ENCODE peak calls at places on chromosomes 12 and 14, in nine cellular contexts. P, F, G, J, U, X, L, R and T are unnamed samples. For H3K4me1, the result is how much of the 10 kb centered on the place peaks cover.

GRCh38 chr14:68195126-68195525 is 375.5 kb downstream of the RAD51B start:
- DNase-seq in P (no peak), F (no peak), G (no peak), J (no peak), U (no peak), X (no peak), L (no peak), R (peak), T (no peak)

GRCh38 chr14:104419865-104420458 is 159.6 kb upstream of the C14orf180 start:
- DNase-seq in P (no peak), F (no peak), G (no peak), J (no peak), U (no peak), X (no peak), L (no peak), R (no peak), T (peak)

GRCh38 chr14:100446572-100446971 is 123.4 kb downstream of the SLC25A47 start:
- DNase-seq in P (no peak), F (no peak), G (no peak), J (no peak), U (no peak), X (peak), L (no peak), R (no peak), T (peak)

GRCh38 chr14:31425905-31426304 is 5.6 kb upstream of the HEATR5A start:
- DNase-seq in P (no peak), F (no peak), G (no peak), J (no peak), U (no peak), X (no peak), L (no peak), R (no peak), T (no peak)

GRCh38 chr14:41925409-41925808 is 318.7 kb downstream of the LRFN5 start:
- DNase-seq in P (no peak), F (peak), G (no peak), J (no peak), U (no peak), X (no peak), L (no peak), R (peak), T (peak)

GRCh38 chr12:108840605-108841328 is 16.6 kb downstream of the SSH1 start:
- DNase-seq in P (no peak), F (no peak), G (no peak), J (no peak), U (no peak), X (no peak), L (no peak), R (no peak), T (no peak)

GRCh38 chr14:34235635-34236300 is 226.3 kb downstream of the SPTSSA start:
- DNase-seq in P (no peak), F (no peak), G (no peak), J (no peak), U (no peak), X (no peak), L (no peak), R (no peak), T (no peak)

GRCh38 chr12:92259852-92260251 is 114.2 kb upstream of the BTG1 start:
- DNase-seq in P (no peak), F (no peak), G (no peak), J (no peak), U (no peak), X (no peak), L (no peak), R (no peak), T (no peak)

GRCh38 chr12:67877697-67878096 is 111.5 kb upstream of the IFNG-AS1 start:
- DNase-seq in P (no peak), F (no peak), G (no peak), J (no peak), U (no peak), X (no peak), L (no peak), R (no peak), T (no peak)

GRCh38 chr12:124411953-124412645 is 117.2 kb downstream of the RFLNA start:
- DNase-seq in P (no peak), F (no peak), G (no peak), J (no peak), U (no peak), X (no peak), L (no peak), R (no peak), T (no peak)

GRCh38 chr12:59405992-59406391 is 189.8 kb upstream of the SLC16A7 start:
- DNase-seq in P (no peak), F (no peak), G (no peak), J (no peak), U (no peak), X (no peak), L (no peak), R (no peak), T (no peak)

GRCh38 chr12:116146386-116146785 is 131.1 kb downstream of the MED13L start:
- DNase-seq in P (no peak), F (no peak), G (no peak), J (no peak), U (no peak), X (no peak), L (no peak), R (no peak), T (peak)

GRCh38 chr14:87063181-87063580 is 929.8 kb downstream of the GALC start:
- DNase-seq in P (no peak), F (no peak), G (no peak), J (no peak), U (no peak), X (no peak), L (no peak), R (no peak), T (no peak)

GRCh38 chr12:6294533-6295186 is 15.8 kb upstream of the PLEKHG6 start:
- DNase-seq in P (no peak), F (no peak), G (no peak), J (no peak), U (no peak), X (no peak), L (no peak), R (peak), T (peak)

GRCh38 chr14:60775296-60775695 is 40.7 kb downstream of the MNAT1 start:
- DNase-seq in P (no peak), F (peak), G (no peak), J (no peak), U (no peak), X (no peak), L (no peak), R (no peak), T (no peak)

GRCh38 chr14:90383731-90384542 is 12.9 kb upstream of the CALM1 start:
- DNase-seq in P (peak), F (peak), G (peak), J (peak), U (peak), X (peak), L (peak), R (peak), T (peak)

GRCh38 chr14:54355698-54356097 is 41.1 kb upstream of the CDKN3 start:
- DNase-seq in P (no peak), F (no peak), G (no peak), J (no peak), U (no peak), X (no peak), L (no peak), R (no peak), T (no peak)

GRCh38 chr12:5898874-5899273 is 46.2 kb downstream of the ANO2 start:
- DNase-seq in P (no peak), F (no peak), G (no peak), J (no peak), U (no peak), X (peak), L (no peak), R (no peak), T (peak)

GRCh38 chr12:43976027-43976426 is 140.1 kb downstream of the TMEM117 start:
- DNase-seq in P (no peak), F (no peak), G (no peak), J (no peak), U (no peak), X (no peak), L (no peak), R (no peak), T (no peak)

GRCh38 chr14:92382677-92383076 is 59.7 kb downstream of the SLC24A4 start:
- DNase-seq in P (peak), F (no peak), G (no peak), J (no peak), U (no peak), X (no peak), L (no peak), R (no peak), T (peak)

GRCh38 chr14:98622208-98623051 is 649.6 kb downstream of the BCL11B start:
- DNase-seq in P (no peak), F (no peak), G (no peak), J (no peak), U (no peak), X (no peak), L (no peak), R (no peak), T (no peak)

GRCh38 chr14:22561661-22562579 is 27.1 kb downstream of the DAD1 start:
- DNase-seq in P (no peak), F (no peak), G (no peak), J (no peak), U (no peak), X (no peak), L (peak), R (peak), T (no peak)

GRCh38 chr14:92135269-92135668 is 13.5 kb downstream of the CPSF2 start:
- DNase-seq in P (no peak), F (peak), G (no peak), J (peak), U (no peak), X (no peak), L (no peak), R (peak), T (no peak)

GRCh38 chr12:50276068-50276467 is 7.3 kb downstream of the LIMA1 start:
- DNase-seq in P (peak), F (no peak), G (no peak), J (no peak), U (no peak), X (no peak), L (no peak), R (no peak), T (no peak)

GRCh38 chr12:50276912-50277671 is 6.2 kb downstream of the LIMA1 start:
- DNase-seq in P (no peak), F (no peak), G (no peak), J (peak), U (no peak), X (no peak), L (no peak), R (no peak), T (no peak)

GRCh38 chr12:50275545-50275944 is 7.8 kb downstream of the LIMA1 start:
- DNase-seq in P (peak), F (no peak), G (no peak), J (no peak), U (no peak), X (no peak), L (no peak), R (no peak), T (no peak)

GRCh38 chr12:50268482-50268881 is 14.8 kb downstream of the LIMA1 start:
- DNase-seq in P (no peak), F (no peak), G (no peak), J (no peak), U (no peak), X (no peak), L (no peak), R (no peak), T (no peak)

DNA sequence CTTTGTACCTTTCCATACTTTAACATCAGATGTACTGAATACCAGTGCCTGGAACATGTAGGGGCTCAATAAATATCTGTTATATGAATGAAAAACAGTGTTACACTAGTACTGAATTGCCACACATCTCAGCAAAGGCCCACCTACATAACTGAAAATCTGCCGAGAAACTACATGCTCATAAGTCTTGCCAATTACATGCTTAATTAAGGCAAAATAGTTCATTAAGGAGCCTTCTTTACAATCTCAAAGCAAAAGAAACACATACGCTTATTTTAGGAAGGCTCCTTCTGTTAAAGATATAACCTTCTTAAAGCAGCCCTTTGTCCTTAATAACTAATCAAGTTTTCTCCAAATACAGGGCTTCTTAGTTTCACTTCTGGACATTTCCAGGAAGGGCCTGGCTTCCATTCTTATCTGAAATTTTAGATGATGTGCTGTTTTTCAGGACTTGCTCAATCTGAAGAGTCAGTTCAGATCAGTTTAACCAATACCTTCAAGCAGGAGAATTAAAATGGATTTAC is 11.5 kb downstream of the LIMA1 start:
- DNase-seq in P (peak), F (peak), G (no peak), J (no peak), U (no peak), X (no peak), L (no peak), R (peak), T (no peak)
- H3K27ac ChIP-seq in P (peak), F (peak), G (peak), J (peak), U (peak), X (peak), L (no peak), R (peak), T (no peak)

GRCh38 chr12:8590842-8591545 is 21.7 kb downstream of the AICDA start:
- DNase-seq in P (no peak), F (no peak), G (no peak), J (no peak), U (no peak), X (no peak), L (no peak), R (peak), T (peak)
- TF ChIP-seq CTCF in P (no peak), F (no peak), G (no peak), J (no peak), U (no peak), X (no peak), L (no peak), R (peak), T (peak)

DNA sequence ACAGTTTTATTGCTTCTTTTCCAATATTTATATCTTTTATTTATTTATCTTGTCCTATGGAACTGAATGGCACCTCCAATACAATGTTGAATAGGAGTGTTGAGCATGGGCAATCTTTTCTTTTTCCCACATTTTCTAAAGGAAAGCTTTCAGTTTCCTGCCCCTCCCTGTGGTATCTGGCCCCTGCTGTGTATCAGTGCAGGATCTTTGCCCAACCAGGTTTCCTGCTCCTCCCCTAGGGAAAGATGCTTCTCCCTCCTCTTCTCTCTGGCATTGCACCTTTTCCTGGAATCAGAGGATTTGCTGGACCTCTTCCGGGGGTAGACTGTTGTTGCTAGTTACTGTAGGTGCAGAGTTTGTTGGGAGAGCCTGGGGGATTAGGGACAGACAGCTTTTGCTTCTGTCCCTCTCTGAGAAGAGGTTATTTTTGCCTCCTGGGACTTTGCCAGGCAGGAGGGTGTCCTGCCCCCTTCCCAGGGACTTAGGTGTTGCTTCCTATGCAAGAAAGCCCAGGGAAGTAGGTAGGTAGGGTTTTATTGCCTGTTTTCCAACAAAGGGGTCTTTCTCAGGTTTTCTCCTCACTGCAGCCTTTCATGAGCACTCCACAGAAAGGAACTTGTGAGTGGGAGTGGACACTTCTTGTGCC is 67.6 kb downstream of the POLR3B start:
- DNase-seq in P (no peak), F (no peak), G (no peak), J (no peak), U (no peak), X (no peak), L (no peak), R (no peak), T (peak)
- H3K4me1 ChIP-seq in P (under half), F (under half), G (under half), J (under half), U (under half), X (under half), L (under half), R (under half), T (under half)

DNA sequence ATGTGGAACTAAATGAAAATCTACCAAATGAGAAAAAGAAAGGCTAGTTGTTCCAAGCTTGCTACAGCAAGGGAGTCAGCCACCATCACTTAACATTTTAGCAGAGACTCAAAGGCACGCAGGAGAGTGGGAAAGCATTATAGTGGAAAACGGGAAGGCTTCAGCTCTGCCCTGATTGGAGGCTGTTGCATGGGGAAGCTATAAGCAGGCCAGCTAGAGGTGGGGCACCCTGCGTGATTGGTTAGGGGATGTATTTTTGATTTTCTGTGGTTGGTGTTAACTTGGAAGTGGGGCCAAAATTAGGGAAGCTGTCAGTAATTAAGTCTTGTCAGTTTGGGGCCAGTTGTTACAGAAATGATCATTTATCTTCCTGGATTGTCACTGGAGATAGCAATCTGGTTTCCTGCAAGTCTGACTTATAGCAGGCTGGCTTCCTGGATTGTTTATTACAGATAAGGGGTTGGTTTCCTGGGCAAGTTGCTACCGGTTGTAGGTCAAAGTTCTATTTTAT is 93.9 kb downstream of the FAR2 start:
- DNase-seq in P (no peak), F (no peak), G (no peak), J (peak), U (peak), X (no peak), L (no peak), R (no peak), T (no peak)
- H3K27ac ChIP-seq in P (peak), F (no peak), G (peak), J (peak), U (no peak), X (peak), L (no peak), R (no peak), T (no peak)

DNA sequence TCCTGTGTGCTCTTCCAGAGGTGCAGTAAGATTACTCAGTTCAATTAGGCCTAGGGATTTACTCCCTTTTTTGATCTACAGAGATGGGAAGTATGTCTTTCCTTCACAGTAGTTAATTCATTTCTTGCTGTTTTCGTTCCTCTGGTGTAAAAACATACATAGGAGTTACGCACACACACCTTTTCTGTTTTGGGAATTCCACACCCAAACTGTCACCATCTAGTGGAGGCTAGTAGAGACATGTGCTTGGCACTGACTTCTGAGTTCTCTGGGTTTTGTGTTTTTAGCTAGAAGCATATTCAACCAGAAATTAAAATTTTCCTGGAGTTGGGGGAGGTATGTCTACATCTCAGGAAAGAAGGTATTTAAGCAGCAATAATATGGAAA is 1.4 kb downstream of the SUSD6 start:
- DNase-seq in P (no peak), F (no peak), G (no peak), J (no peak), U (no peak), X (no peak), L (no peak), R (no peak), T (no peak)
- TF ChIP-seq CTCF in P (no peak), F (peak), G (no peak), J (peak), U (no peak), X (peak), L (no peak), R (peak), T (peak)

GRCh38 chr12:113924341-113924740 is 41.8 kb downstream of the RBM19 start:
- DNase-seq in P (no peak), F (no peak), G (no peak), J (no peak), U (no peak), X (no peak), L (no peak), R (no peak), T (no peak)

GRCh38 chr12:113918306-113918705 is 47.8 kb downstream of the RBM19 start:
- DNase-seq in P (no peak), F (no peak), G (no peak), J (no peak), U (no peak), X (no peak), L (no peak), R (no peak), T (no peak)

GRCh38 chr12:113919791-113920190 is 46.3 kb downstream of the RBM19 start:
- DNase-seq in P (no peak), F (no peak), G (no peak), J (no peak), U (no peak), X (no peak), L (no peak), R (no peak), T (no peak)

GRCh38 chr12:113926792-113927191 is 39.3 kb downstream of the RBM19 start:
- DNase-seq in P (no peak), F (no peak), G (no peak), J (no peak), U (no peak), X (no peak), L (no peak), R (no peak), T (no peak)

DNA sequence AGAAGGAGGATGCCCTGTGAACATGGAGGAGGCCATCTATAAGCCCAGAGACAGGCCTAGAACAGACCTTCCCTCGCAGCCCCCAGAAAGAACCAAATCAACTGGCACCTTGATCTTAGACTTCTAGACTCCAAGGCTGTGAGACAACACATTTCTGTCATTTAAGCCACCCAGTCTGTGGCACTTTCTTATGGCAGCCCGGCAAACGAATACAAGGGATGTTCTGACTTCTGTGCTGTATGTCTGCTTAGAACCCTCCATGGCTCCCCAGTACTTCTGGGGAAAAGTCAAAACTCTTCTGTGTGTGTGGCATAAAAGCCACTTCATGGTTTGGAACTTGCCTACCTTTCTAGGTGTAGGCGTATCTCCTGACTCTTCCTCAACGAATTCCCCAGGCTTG is 42.9 kb downstream of the RBM19 start:
- DNase-seq in P (no peak), F (no peak), G (no peak), J (no peak), U (no peak), X (no peak), L (no peak), R (no peak), T (no peak)
- H3K4me1 ChIP-seq in P (under half), F (under half), G (under half), J (under half), U (under half), X (under half), L (under half), R (under half), T (under half)

DNA sequence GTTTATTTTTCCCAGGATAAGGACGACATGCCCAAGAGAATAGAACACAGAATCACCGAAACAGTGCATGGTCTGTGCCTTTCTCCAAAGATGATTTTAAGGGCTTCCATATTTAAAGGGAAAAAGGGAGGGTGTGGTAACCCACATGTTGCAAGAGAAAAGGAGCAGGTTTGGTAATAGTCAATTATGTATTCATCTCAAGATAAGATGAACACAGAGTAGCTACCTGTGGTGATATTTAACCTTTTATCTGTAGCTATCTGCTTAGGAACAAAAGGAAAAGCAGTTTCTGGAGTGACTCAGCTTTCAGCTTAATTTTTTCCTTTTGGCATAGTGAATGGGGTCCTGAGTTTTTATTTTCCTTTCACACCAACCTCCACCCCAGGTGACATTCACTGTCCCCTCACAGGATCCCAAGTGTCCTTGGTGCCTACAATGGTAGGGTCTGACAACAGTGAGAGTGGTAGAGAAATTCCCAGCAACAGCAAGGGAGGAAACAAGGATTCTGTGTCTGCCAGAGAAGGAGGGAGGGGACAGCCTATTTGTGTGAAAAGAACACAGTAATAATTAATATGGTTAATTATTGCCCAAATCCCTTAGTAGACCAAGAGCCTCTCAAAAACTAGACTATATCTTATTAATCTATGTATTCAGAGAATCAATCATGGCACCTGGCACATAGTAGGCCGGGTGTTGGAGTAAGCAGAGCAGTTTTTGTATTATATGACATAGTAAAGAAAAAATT is 154.6 kb downstream of the PHLDA1 start:
- DNase-seq in P (no peak), F (no peak), G (no peak), J (no peak), U (no peak), X (no peak), L (no peak), R (no peak), T (peak)
- H3K27ac ChIP-seq in P (peak), F (peak), G (no peak), J (no peak), U (no peak), X (no peak), L (no peak), R (peak), T (no peak)